ENCODE peak calls at places on chromosomes 11 and 22, in seven cellular contexts. A, I, V, W, T, C and L are unnamed samples.

GRCh38 chr22:24209016-24209415 is 27.7 kb downstream of the SUSD2 start:
- DNase-seq in A (no peak), I (no peak), V (no peak), W (no peak), T (no peak), C (no peak), L (no peak)

GRCh38 chr22:24437820-24438328 is 10.5 kb downstream of the ADORA2A start:
- DNase-seq in A (no peak), I (peak), V (no peak), W (no peak), T (no peak), C (peak), L (no peak)

GRCh38 chr11:59207988-59208432 is 4.7 kb downstream of the MPEG1 start:
- DNase-seq in A (peak), I (peak), V (peak), W (peak), T (peak), C (peak), L (no peak)

GRCh38 chr11:44564653-44565007 is 833 bp upstream of the CD82 start:
- DNase-seq in A (peak), I (no peak), V (no peak), W (no peak), T (peak), C (peak), L (no peak)

GRCh38 chr11:14644396-14645246 is 1.0 kb downstream of the PDE3B start:
- DNase-seq in A (no peak), I (peak), V (peak), W (peak), T (peak), C (peak), L (peak)

GRCh38 chr11:64256300-64256699 is 5.0 kb downstream of the PLCB3 start:
- DNase-seq in A (no peak), I (no peak), V (no peak), W (no peak), T (no peak), C (no peak), L (no peak)

GRCh38 chr11:129375731-129376657 is at the start of gene BARX2:
- DNase-seq in A (no peak), I (no peak), V (peak), W (no peak), T (peak), C (peak), L (peak)

GRCh38 chr11:103091441-103091809 is 535 bp downstream of the DCUN1D5 start:
- DNase-seq in A (no peak), I (peak), V (peak), W (peak), T (peak), C (peak), L (peak)

GRCh38 chr11:67633758-67634365 is 4.1 kb upstream of the NUDT8 start:
- DNase-seq in A (no peak), I (no peak), V (no peak), W (no peak), T (no peak), C (no peak), L (peak)

GRCh38 chr11:128335729-128336128 is 251.6 kb downstream of the ETS1 start:
- DNase-seq in A (no peak), I (no peak), V (no peak), W (no peak), T (no peak), C (no peak), L (no peak)

GRCh38 chr11:132361011-132361550 is 990.7 kb downstream of the NTM start:
- DNase-seq in A (no peak), I (peak), V (no peak), W (no peak), T (no peak), C (no peak), L (no peak)